ENCODE peak calls at places on chromosomes 1 and 21, in five cellular contexts. One of them, this sample, is unnamed.

GRCh38 chr1:97170296-97170695 is 448.7 kb downstream of the PTBP2 start:
- DNase-seq in CD8-positive, alpha-beta memory T cell: no peak
- DNase-seq in activated CD8-positive, alpha-beta memory T cell treated with anti-CD3 and anti-CD28 coated beads, Interleukin-2, amount 50 U/mL, for 4 hours: no peak
- DNase-seq in NCI-H1092: no peak
- DNase-seq in M059J: no peak
- DNase-seq in this sample: no peak

GRCh38 chr1:55702064-55702463 is 486.9 kb upstream of the USP24 start:
- DNase-seq in M059J: peak; percentile 48
- DNase-seq in NCI-H1092: no peak
- DNase-seq in CD8-positive, alpha-beta memory T cell: no peak
- DNase-seq in activated CD8-positive, alpha-beta memory T cell treated with anti-CD3 and anti-CD28 coated beads, Interleukin-2, amount 50 U/mL, for 4 hours: no peak
- DNase-seq in this sample: no peak

GRCh38 chr1:31955917-31956736 is 18.0 kb upstream of the PTP4A2 start:
- DNase-seq in CD8-positive, alpha-beta memory T cell: peak; percentile 69
- DNase-seq in NCI-H1092: no peak
- DNase-seq in activated CD8-positive, alpha-beta memory T cell treated with anti-CD3 and anti-CD28 coated beads, Interleukin-2, amount 50 U/mL, for 4 hours: peak; percentile 69
- DNase-seq in M059J: peak; percentile 99
- DNase-seq in this sample: no peak

GRCh38 chr1:68141079-68141800 is 90.8 kb upstream of the DIRAS3 start:
- DNase-seq in activated CD8-positive, alpha-beta memory T cell treated with anti-CD3 and anti-CD28 coated beads, Interleukin-2, amount 50 U/mL, for 4 hours: no peak
- DNase-seq in M059J: peak; percentile 79
- DNase-seq in NCI-H1092: no peak
- DNase-seq in CD8-positive, alpha-beta memory T cell: no peak
- DNase-seq in this sample: no peak

GRCh38 chr1:94872771-94873495 is 52.8 kb downstream of the SLC44A3 start:
- DNase-seq in activated CD8-positive, alpha-beta memory T cell treated with anti-CD3 and anti-CD28 coated beads, Interleukin-2, amount 50 U/mL, for 4 hours: no peak
- DNase-seq in M059J: peak; percentile 30
- DNase-seq in NCI-H1092: no peak
- DNase-seq in CD8-positive, alpha-beta memory T cell: no peak
- DNase-seq in this sample: no peak

GRCh38 chr1:41917835-41918449 is 780 bp downstream of the HIVEP3 start:
- DNase-seq in CD8-positive, alpha-beta memory T cell: peak; percentile 22
- DNase-seq in activated CD8-positive, alpha-beta memory T cell treated with anti-CD3 and anti-CD28 coated beads, Interleukin-2, amount 50 U/mL, for 4 hours: peak; percentile 40
- DNase-seq in NCI-H1092: peak; percentile 36
- DNase-seq in M059J: peak; percentile 45
- DNase-seq in this sample: peak; percentile 64

GRCh38 chr1:37763791-37764741 is 854 bp downstream of the EPHA10 start:
- DNase-seq in M059J: no peak
- DNase-seq in CD8-positive, alpha-beta memory T cell: no peak
- DNase-seq in NCI-H1092: no peak
- DNase-seq in activated CD8-positive, alpha-beta memory T cell treated with anti-CD3 and anti-CD28 coated beads, Interleukin-2, amount 50 U/mL, for 4 hours: no peak
- DNase-seq in this sample: no peak

GRCh38 chr1:153058826-153059784 is 1.8 kb upstream of the SPRR2A start:
- DNase-seq in NCI-H1092: no peak
- DNase-seq in M059J: peak; percentile 1
- DNase-seq in activated CD8-positive, alpha-beta memory T cell treated with anti-CD3 and anti-CD28 coated beads, Interleukin-2, amount 50 U/mL, for 4 hours: no peak
- DNase-seq in CD8-positive, alpha-beta memory T cell: no peak
- DNase-seq in this sample: no peak

GRCh38 chr1:21781971-21782867 is 730 bp downstream of the USP48 start:
- DNase-seq in NCI-H1092: peak; percentile 50
- DNase-seq in activated CD8-positive, alpha-beta memory T cell treated with anti-CD3 and anti-CD28 coated beads, Interleukin-2, amount 50 U/mL, for 4 hours: peak; percentile 33
- DNase-seq in CD8-positive, alpha-beta memory T cell: peak; percentile 47
- DNase-seq in M059J: peak; percentile 75
- DNase-seq in this sample: peak; percentile 50

GRCh38 chr21:42199488-42200463 is 19.2 kb upstream of the ABCG1 start:
- DNase-seq in activated CD8-positive, alpha-beta memory T cell treated with anti-CD3 and anti-CD28 coated beads, Interleukin-2, amount 50 U/mL, for 4 hours: no peak
- DNase-seq in M059J: peak; percentile 21
- DNase-seq in CD8-positive, alpha-beta memory T cell: peak; percentile 35
- DNase-seq in NCI-H1092: no peak
- DNase-seq in this sample: no peak

GRCh38 chr1:41429641-41430035 is 54.8 kb downstream of the EDN2 start:
- DNase-seq in activated CD8-positive, alpha-beta memory T cell treated with anti-CD3 and anti-CD28 coated beads, Interleukin-2, amount 50 U/mL, for 4 hours: no peak
- DNase-seq in CD8-positive, alpha-beta memory T cell: no peak
- DNase-seq in NCI-H1092: no peak
- DNase-seq in M059J: no peak
- DNase-seq in this sample: no peak

GRCh38 chr1:11098931-11099309 is 749 bp downstream of the EXOSC10 start:
- DNase-seq in activated CD8-positive, alpha-beta memory T cell treated with anti-CD3 and anti-CD28 coated beads, Interleukin-2, amount 50 U/mL, for 4 hours: no peak
- DNase-seq in M059J: no peak
- DNase-seq in CD8-positive, alpha-beta memory T cell: no peak
- DNase-seq in NCI-H1092: no peak
- DNase-seq in this sample: no peak

GRCh38 chr1:52674497-52675384 is 23.4 kb downstream of the COA7 start:
- DNase-seq in M059J: peak; percentile 45
- DNase-seq in CD8-positive, alpha-beta memory T cell: no peak
- DNase-seq in NCI-H1092: no peak
- DNase-seq in activated CD8-positive, alpha-beta memory T cell treated with anti-CD3 and anti-CD28 coated beads, Interleukin-2, amount 50 U/mL, for 4 hours: no peak
- DNase-seq in this sample: no peak

GRCh38 chr1:53061123-53061858 is 722 bp upstream of the PODN start:
- DNase-seq in CD8-positive, alpha-beta memory T cell: no peak
- DNase-seq in activated CD8-positive, alpha-beta memory T cell treated with anti-CD3 and anti-CD28 coated beads, Interleukin-2, amount 50 U/mL, for 4 hours: no peak
- DNase-seq in M059J: no peak
- DNase-seq in NCI-H1092: no peak
- DNase-seq in this sample: no peak

GRCh38 chr21:31948681-31949080 is 75.9 kb downstream of the HUNK start:
- DNase-seq in CD8-positive, alpha-beta memory T cell: no peak
- DNase-seq in activated CD8-positive, alpha-beta memory T cell treated with anti-CD3 and anti-CD28 coated beads, Interleukin-2, amount 50 U/mL, for 4 hours: no peak
- DNase-seq in M059J: no peak
- DNase-seq in NCI-H1092: no peak
- DNase-seq in this sample: no peak

GRCh38 chr1:179816196-179816960 is 61.2 kb downstream of the TOR1AIP2 start:
- DNase-seq in NCI-H1092: no peak
- DNase-seq in CD8-positive, alpha-beta memory T cell: no peak
- DNase-seq in activated CD8-positive, alpha-beta memory T cell treated with anti-CD3 and anti-CD28 coated beads, Interleukin-2, amount 50 U/mL, for 4 hours: no peak
- DNase-seq in M059J: no peak
- DNase-seq in this sample: no peak

GRCh38 chr1:7224644-7225043 is 439.4 kb downstream of the CAMTA1 start:
- DNase-seq in activated CD8-positive, alpha-beta memory T cell treated with anti-CD3 and anti-CD28 coated beads, Interleukin-2, amount 50 U/mL, for 4 hours: no peak
- DNase-seq in NCI-H1092: peak; percentile 80
- DNase-seq in M059J: no peak
- DNase-seq in CD8-positive, alpha-beta memory T cell: no peak
- DNase-seq in this sample: no peak

GRCh38 chr1:109923131-109923945 is 12.7 kb downstream of the CSF1 start:
- DNase-seq in CD8-positive, alpha-beta memory T cell: no peak
- DNase-seq in NCI-H1092: no peak
- DNase-seq in M059J: no peak
- DNase-seq in activated CD8-positive, alpha-beta memory T cell treated with anti-CD3 and anti-CD28 coated beads, Interleukin-2, amount 50 U/mL, for 4 hours: no peak
- DNase-seq in this sample: no peak

GRCh38 chr1:150995896-150996295 is 10.8 kb downstream of the MINDY1 start:
- DNase-seq in CD8-positive, alpha-beta memory T cell: peak; percentile 40
- DNase-seq in M059J: peak; percentile 35
- DNase-seq in NCI-H1092: no peak
- DNase-seq in activated CD8-positive, alpha-beta memory T cell treated with anti-CD3 and anti-CD28 coated beads, Interleukin-2, amount 50 U/mL, for 4 hours: peak; percentile 26
- DNase-seq in this sample: no peak

This sample was measured in NCI-H2081.